ENCODE peak calls at places on chromosomes 7 and 10, in seven cellular contexts. G is tibial artery, N is GM20000, Z is ascending aorta, A is psoas muscle, I is choroid plexus epithelial cell, R is GM13977. Q is an unnamed sample.

GRCh38 chr10:87541114-87541513 is 36.4 kb downstream of the MINPP1 start:
- DNase-seq in Z (no peak), G (no peak), A (no peak), I (peak), R (no peak), N (no peak), Q (no peak)

GRCh38 chr10:102605712-102606111 is 38.6 kb upstream of the TRIM8 start:
- DNase-seq in Z (no peak), I (no peak), G (no peak), A (no peak), N (no peak), R (no peak), Q (no peak)

GRCh38 chr7:87058739-87059524 is 522 bp downstream of the ELAPOR2 start:
- DNase-seq in A (peak), R (no peak), N (no peak), I (peak), G (no peak), Z (no peak), Q (peak)

GRCh38 chr10:97188234-97188847 is 2.6 kb upstream of the SLIT1 start:
- DNase-seq in I (no peak), Z (no peak), R (no peak), A (no peak), G (peak), N (no peak), Q (no peak)

GRCh38 chr7:101549734-101550133 is 79.4 kb downstream of the MYL10 start:
- DNase-seq in I (no peak), Z (no peak), R (no peak), N (no peak), G (peak), A (no peak), Q (no peak)

GRCh38 chr10:110395350-110396283 is 90.9 kb upstream of the SMNDC1 start:
- DNase-seq in I (peak), R (peak), A (no peak), G (no peak), Z (no peak), N (peak), Q (no peak)

GRCh38 chr10:49288341-49289065 is 10.5 kb upstream of the C10orf71 start:
- DNase-seq in Z (no peak), N (no peak), R (no peak), I (no peak), A (no peak), G (peak), Q (no peak)

GRCh38 chr10:88494537-88494936 is 88.6 kb downstream of the RNLS start:
- DNase-seq in A (no peak), I (no peak), G (no peak), R (no peak), N (no peak), Z (no peak), Q (no peak)

GRCh38 chr10:127384532-127384931 is 164.6 kb upstream of the NPS start:
- DNase-seq in Z (no peak), N (no peak), R (no peak), A (no peak), G (no peak), I (no peak), Q (no peak)

GRCh38 chr7:53191836-53192443 is 156.5 kb downstream of the POM121L12 start:
- DNase-seq in A (no peak), R (no peak), I (no peak), Z (no peak), G (no peak), N (no peak), Q (no peak)

GRCh38 chr10:34305189-34305588 is 509.9 kb downstream of the PARD3 start:
- DNase-seq in Z (no peak), G (no peak), N (peak), I (no peak), R (peak), A (no peak), Q (no peak)

GRCh38 chr10:113049881-113050280 is 99.8 kb downstream of the TCF7L2 start:
- DNase-seq in A (no peak), G (no peak), R (no peak), N (no peak), I (no peak), Z (no peak), Q (no peak)
- TF ChIP-seq CTCF in A (no peak), G (no peak), R (no peak), N (no peak), I (no peak), Z (no peak), Q (no peak)

GRCh38 chr10:99678921-99679320 is 19.6 kb downstream of the ENTPD7 start:
- DNase-seq in G (no peak), Z (no peak), A (no peak), N (no peak), R (no peak), I (no peak), Q (no peak)

GRCh38 chr10:99681553-99681952 is 22.2 kb downstream of the ENTPD7 start:
- DNase-seq in N (no peak), Z (no peak), G (no peak), I (peak), R (no peak), A (no peak), Q (no peak)

GRCh38 chr10:99682032-99682431 is 22.7 kb downstream of the ENTPD7 start:
- DNase-seq in Z (no peak), N (no peak), R (no peak), A (no peak), G (no peak), I (no peak), Q (no peak)

GRCh38 chr10:99685232-99686041 is 26.1 kb downstream of the ENTPD7 start:
- DNase-seq in R (no peak), I (no peak), G (no peak), N (peak), Z (no peak), A (no peak), Q (no peak)

DNA sequence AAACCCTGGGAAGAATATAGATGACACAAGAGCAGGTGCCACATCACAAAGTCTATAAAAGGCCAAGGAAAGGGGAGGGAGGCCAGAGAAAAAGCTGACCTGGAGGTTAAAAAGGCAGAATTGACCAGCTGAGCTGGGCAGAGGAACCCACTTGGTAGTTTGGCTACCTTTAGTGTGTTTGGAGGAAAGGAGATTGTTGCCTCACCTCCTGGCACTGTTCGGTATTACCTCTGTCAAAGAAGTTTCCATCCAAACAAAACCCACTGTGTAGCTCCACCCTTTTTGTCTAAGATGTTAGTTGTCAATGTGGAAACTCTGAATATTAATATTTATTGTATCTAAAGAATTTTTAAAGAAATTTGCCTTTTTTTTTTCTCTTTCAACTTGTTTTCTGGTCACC is 23.4 kb downstream of the ENTPD7 start:
- DNase-seq in Z (no peak), G (no peak), I (peak), N (no peak), R (no peak), A (no peak), Q (no peak)
- TF ChIP-seq CTCF in Z (no peak), G (no peak), I (peak), N (no peak), R (no peak), A (no peak), Q (no peak)

GRCh38 chr10:125774144-125774543 is 1.5 kb downstream of the MMP21 start:
- DNase-seq in G (no peak), A (no peak), R (no peak), Z (no peak), I (no peak), N (no peak), Q (no peak)
- TF ChIP-seq CTCF in G (no peak), A (no peak), R (no peak), Z (no peak), I (no peak), N (no peak), Q (no peak)

DNA sequence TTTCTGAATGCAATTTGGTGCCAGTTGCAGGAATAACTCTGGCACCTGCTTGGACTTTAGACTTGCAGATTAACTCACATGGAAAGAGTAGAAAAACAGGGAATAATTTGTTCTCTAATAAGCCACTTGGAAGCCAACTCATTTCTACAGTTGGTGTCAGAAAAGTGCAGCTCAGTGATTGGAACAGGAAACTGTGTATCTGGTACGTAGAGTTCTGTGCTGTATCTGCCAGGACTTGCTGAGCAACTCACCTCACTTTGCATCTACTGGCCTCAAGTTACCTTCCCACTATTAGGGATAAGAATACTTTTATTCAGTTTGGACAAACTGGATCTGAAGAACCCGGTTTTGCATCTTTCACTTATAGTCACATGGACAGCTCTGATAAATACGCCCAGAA is 377.5 kb upstream of the PODXL start:
- DNase-seq in Z (no peak), G (no peak), N (no peak), R (no peak), A (no peak), I (no peak), Q (no peak)
- TF ChIP-seq CTCF in Z (no peak), G (no peak), N (no peak), R (no peak), A (no peak), I (no peak), Q (no peak)

DNA sequence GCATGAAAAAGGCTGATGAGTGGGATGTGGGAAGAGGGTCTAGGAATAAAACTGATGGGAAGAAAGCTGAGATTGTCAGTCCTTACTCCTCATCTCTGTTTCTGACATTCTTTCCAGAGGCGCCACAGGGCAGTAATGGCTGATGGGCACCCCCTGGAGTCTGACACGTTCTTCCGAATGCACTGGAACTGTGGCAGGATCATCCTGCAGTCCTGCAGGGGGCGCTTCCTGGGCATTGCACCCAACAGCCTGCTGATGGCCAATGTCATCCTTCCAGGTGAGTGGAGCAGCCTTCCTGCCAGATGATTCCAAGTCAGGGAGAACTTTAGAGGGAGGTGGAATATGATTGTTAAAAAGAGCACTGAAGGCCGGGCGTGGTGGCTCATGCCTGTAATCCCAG is 4.8 kb downstream of the FSCN3 start:
- DNase-seq in G (no peak), N (no peak), I (no peak), Z (no peak), A (no peak), R (no peak), Q (no peak)
- TF ChIP-seq CTCF in G (no peak), N (peak), I (peak), Z (no peak), A (peak), R (peak), Q (no peak)

GRCh38 chr10:89700914-89701237 is 514 bp upstream of the KIF20B start:
- DNase-seq in R (no peak), G (no peak), Z (no peak), A (no peak), N (no peak), I (no peak), Q (no peak)

GRCh38 chr10:89702121-89702480 is 711 bp downstream of the KIF20B start:
- DNase-seq in Z (no peak), I (no peak), A (no peak), N (peak), G (no peak), R (no peak), Q (peak)

GRCh38 chr10:89697946-89698345 is 3.4 kb upstream of the KIF20B start:
- DNase-seq in Z (no peak), I (no peak), R (no peak), G (no peak), A (no peak), N (no peak), Q (no peak)

GRCh38 chr10:89699581-89700064 is 1.8 kb upstream of the KIF20B start:
- DNase-seq in I (no peak), A (no peak), R (no peak), N (no peak), G (no peak), Z (no peak), Q (no peak)

DNA sequence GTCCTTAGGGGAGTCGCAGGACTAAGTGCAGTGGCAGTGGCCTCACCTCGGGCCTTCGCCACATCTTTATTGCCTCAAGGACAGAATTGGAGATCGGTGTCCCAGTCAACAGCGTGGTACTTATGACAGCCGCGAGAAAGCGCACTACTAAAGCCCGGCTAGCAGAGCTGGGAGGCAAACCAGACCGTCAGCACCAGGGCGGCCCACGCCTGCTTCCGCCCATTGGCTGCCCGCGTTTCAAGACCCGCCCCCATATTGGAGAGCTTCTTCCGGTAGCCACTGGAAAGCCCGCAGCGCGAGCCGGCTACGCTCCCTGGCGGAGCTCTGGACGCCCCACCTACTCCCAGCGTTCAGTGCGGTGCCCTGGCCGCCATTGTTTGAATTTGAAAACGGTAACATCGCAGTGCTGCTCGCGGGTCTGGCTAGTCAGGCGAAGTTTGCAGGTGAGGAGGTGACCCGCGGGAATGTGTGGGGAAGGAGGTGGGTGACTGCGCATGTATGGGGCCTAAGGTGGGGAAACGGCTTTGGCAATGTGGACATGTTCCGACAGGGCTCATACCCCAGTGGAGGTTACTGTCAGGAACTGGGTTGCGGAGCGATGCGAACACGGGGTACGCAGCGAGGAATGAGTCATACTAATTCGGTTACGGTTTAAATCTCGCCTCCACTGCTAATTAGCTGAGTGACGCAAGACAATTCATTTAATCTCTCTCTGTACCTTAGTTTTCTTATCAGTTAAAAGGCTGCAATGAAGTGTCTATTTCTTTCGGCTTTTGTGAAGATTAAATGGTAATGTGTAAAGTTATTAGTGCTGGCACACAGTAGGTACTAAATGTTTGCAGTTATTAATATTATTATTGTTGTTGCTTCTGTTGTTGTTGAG is at the start of gene KIF20B:
- DNase-seq in N (peak), G (peak), Z (peak), I (peak), A (peak), R (peak), Q (peak)
- TF ChIP-seq CTCF in N (peak), G (peak), Z (no peak), I (peak), A (peak), R (peak), Q (peak)

GRCh38 chr10:71891437-71891836 is 40.4 kb upstream of the PSAP start:
- DNase-seq in I (no peak), R (no peak), N (no peak), A (no peak), Z (no peak), G (no peak), Q (no peak)

GRCh38 chr10:71888248-71888622 is 37.2 kb upstream of the PSAP start:
- DNase-seq in R (no peak), Z (no peak), N (no peak), I (no peak), G (no peak), A (no peak), Q (no peak)

GRCh38 chr10:71887767-71888166 is 36.7 kb upstream of the PSAP start:
- DNase-seq in I (no peak), G (no peak), R (no peak), A (no peak), Z (no peak), N (no peak), Q (no peak)

GRCh38 chr10:71889388-71889987 is 38.4 kb upstream of the PSAP start:
- DNase-seq in I (peak), N (no peak), Z (no peak), G (no peak), R (no peak), A (no peak), Q (no peak)

DNA sequence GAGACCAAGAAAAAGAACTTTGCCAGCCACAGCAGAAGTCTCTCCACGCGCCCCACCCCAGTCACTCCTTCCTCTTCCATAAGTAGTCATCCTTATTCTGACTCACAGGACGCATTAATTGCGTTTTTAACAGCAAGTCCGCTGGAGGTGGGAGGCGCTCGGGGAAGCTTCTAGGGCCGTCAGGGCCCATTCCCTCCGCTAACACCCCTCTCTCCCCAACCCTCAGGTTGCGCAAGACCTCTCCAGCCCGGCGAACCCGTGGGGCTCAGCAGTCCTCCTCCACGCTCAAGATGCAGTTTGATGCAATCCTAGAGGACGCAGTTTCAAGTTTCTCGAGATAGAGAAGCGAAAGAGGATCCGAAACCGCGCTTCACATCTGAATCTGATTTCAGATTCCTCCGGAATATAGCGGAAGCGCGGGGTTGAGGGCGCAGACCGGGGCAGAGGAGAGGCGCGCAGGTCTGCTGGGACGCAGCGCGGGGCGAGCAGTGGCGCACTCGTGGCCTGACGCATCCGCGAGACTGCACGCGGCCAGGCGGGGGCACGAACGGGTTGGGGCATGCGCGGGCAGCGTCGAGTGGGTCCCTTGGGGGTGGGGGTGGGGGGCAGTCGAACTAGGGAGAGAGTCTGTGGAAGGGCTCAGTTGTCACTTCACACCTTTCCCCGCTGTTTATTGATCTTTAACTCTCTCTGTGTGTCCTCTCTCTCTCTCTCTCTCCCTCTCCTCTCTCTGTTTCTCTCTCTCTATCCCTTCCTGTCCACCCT is 37.8 kb upstream of the PSAP start:
- DNase-seq in R (peak), N (peak), I (peak), A (peak), Z (peak), G (peak), Q (no peak)
- TF ChIP-seq CTCF in R (peak), N (peak), I (peak), A (no peak), Z (peak), G (no peak), Q (no peak)

DNA sequence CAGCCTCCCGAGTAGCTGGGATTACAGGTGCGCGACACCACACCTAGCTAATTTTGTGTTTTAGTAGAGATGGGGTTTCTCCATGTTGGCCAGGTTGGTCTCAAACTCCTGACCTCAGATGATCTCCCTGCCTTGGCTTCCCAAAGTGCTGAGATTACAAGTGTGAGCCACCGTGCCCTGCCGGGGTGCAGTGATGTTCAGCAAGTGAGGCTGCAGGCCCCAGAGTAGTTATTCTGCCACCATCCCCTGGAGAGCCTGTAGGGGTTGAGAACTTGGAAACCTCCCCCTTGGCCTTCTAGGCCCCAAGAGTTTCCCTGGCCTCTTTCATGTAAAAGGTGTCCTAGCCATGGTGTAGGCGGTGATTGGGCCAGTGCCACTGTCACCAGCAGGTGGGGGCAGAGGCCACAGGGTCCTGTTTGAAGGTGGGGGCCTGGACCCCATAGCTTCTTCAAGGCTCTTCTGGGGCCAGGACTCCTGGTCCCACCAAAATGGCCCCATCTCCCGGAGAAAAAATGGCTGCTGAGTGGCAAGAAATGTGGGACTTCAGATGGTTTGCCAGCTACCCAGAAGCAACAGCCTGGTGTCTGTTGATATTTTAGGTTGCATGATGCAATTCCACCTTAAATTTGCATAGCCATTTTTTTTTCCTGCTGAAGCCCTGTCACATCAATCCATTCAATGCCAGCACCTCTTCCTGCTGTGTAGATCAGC is 25.5 kb upstream of the INMT start:
- DNase-seq in I (no peak), R (no peak), A (no peak), N (no peak), Z (no peak), G (no peak), Q (no peak)
- TF ChIP-seq CTCF in I (no peak), R (no peak), A (no peak), N (no peak), Z (no peak), G (no peak), Q (peak)

Q was measured in CD4-positive, alpha-beta T cell.